ENCODE peak calls at places on chromosomes 12 and 14, in seven cellular contexts. I is sigmoid colon, F is GM12892, D is K562, G is suprapubic skin, Z is GM23338, A is transverse colon. P is an unnamed sample.

GRCh38 chr14:70640938-70641547 is 673 bp upstream of the TTC9 start:
- DNase-seq in A (peak), Z (peak), D (no peak), I (peak), G (no peak), F (peak), P (peak)

GRCh38 chr12:78928200-78929074 is 63.9 kb downstream of the SYT1 start:
- DNase-seq in A (no peak), Z (no peak), F (no peak), G (no peak), D (no peak), I (no peak), P (no peak)

GRCh38 chr12:57270966-57271470 is 20.0 kb upstream of the STAC3 start:
- DNase-seq in Z (peak), A (no peak), G (no peak), D (peak), I (no peak), F (no peak), P (no peak)

GRCh38 chr14:74293621-74294020 is 9.1 kb downstream of the ABCD4 start:
- DNase-seq in I (no peak), F (no peak), A (no peak), Z (no peak), D (no peak), G (no peak), P (no peak)

GRCh38 chr12:37543131-37543965 is 773.2 kb upstream of the ALG10B start:
- DNase-seq in I (no peak), D (no peak), F (no peak), G (no peak), A (no peak), Z (no peak), P (no peak)

GRCh38 chr14:72847721-72848120 is 46.2 kb downstream of the DPF3 start:
- DNase-seq in G (no peak), D (no peak), F (no peak), I (no peak), A (no peak), Z (peak), P (no peak)

GRCh38 chr12:69492739-69493138 is 22.6 kb downstream of the FRS2 start:
- DNase-seq in F (no peak), A (no peak), G (no peak), I (no peak), D (no peak), Z (no peak), P (no peak)

GRCh38 chr14:46399049-46399448 is 252.5 kb downstream of the RPL10L start:
- DNase-seq in Z (no peak), F (no peak), G (no peak), I (no peak), A (peak), D (no peak), P (no peak)

GRCh38 chr12:47896633-47897032 is 8.2 kb downstream of the VDR start:
- DNase-seq in G (no peak), D (no peak), F (no peak), I (peak), Z (peak), A (peak), P (no peak)

GRCh38 chr14:73025544-73025943 is 1.4 kb downstream of the ZFYVE1 start:
- DNase-seq in D (no peak), I (no peak), Z (peak), G (no peak), A (no peak), F (no peak), P (no peak)

GRCh38 chr12:3315201-3315661 is 175.8 kb upstream of the PRMT8 start:
- DNase-seq in G (no peak), Z (no peak), A (peak), D (no peak), I (peak), F (no peak), P (peak)

GRCh38 chr14:99574099-99574880 is 29.7 kb downstream of the CCDC85C start:
- DNase-seq in D (no peak), A (peak), Z (peak), G (no peak), F (no peak), I (no peak), P (peak)

GRCh38 chr12:15763336-15763735 is 25.9 kb downstream of the EPS8 start:
- DNase-seq in I (no peak), G (no peak), D (no peak), F (no peak), A (no peak), Z (no peak), P (no peak)

GRCh38 chr14:54719406-54719805 is 152.5 kb downstream of the SAMD4A start:
- DNase-seq in I (no peak), F (no peak), A (no peak), G (no peak), D (no peak), Z (no peak), P (no peak)

GRCh38 chr14:81589381-81590065 is 55.9 kb upstream of the SEL1L start:
- DNase-seq in A (no peak), F (no peak), D (peak), G (no peak), Z (no peak), I (no peak), P (no peak)

GRCh38 chr12:5037795-5038357 is 5.8 kb upstream of the KCNA5 start:
- DNase-seq in A (no peak), G (no peak), Z (no peak), I (no peak), F (no peak), D (no peak), P (no peak)

GRCh38 chr12:103560604-103561101 is 26.4 kb upstream of the STAB2 start:
- DNase-seq in D (no peak), A (no peak), I (no peak), G (no peak), F (no peak), Z (no peak), P (no peak)

GRCh38 chr14:89855961-89856360 is 98.6 kb downstream of the EFCAB11 start:
- DNase-seq in G (no peak), A (no peak), D (no peak), Z (no peak), I (no peak), F (no peak), P (no peak)

GRCh38 chr12:34547276-34547675 is 525.0 kb downstream of the ALG10 start:
- DNase-seq in I (no peak), A (no peak), Z (no peak), G (no peak), F (no peak), D (no peak), P (no peak)

GRCh38 chr12:111166779-111167540 is 201.9 kb downstream of the PHETA1 start:
- DNase-seq in G (no peak), I (peak), A (peak), D (no peak), F (no peak), Z (no peak), P (no peak)

GRCh38 chr14:80447396-80447795 is 236.1 kb upstream of the DIO2 start:
- DNase-seq in I (no peak), G (no peak), Z (no peak), A (no peak), F (no peak), D (no peak), P (no peak)

GRCh38 chr12:57761391-57761998 is 5.4 kb downstream of the CYP27B1 start:
- DNase-seq in Z (no peak), A (no peak), I (no peak), D (no peak), G (no peak), F (no peak), P (no peak)

GRCh38 chr14:95523818-95524448 is 7.5 kb upstream of the SYNE3 start:
- DNase-seq in I (no peak), A (peak), F (no peak), G (peak), Z (peak), D (peak), P (peak)

GRCh38 chr12:93886533-93887511 is 209.6 kb downstream of the CRADD start:
- DNase-seq in F (no peak), G (no peak), A (no peak), I (no peak), D (no peak), Z (no peak), P (no peak)

GRCh38 chr12:64243809-64244208 is 21.7 kb upstream of the KICS2 start:
- DNase-seq in A (no peak), Z (no peak), G (no peak), F (no peak), D (no peak), I (no peak), P (no peak)

GRCh38 chr14:47674546-47675238 is 713 bp downstream of the MDGA2 start:
- DNase-seq in G (no peak), Z (peak), F (no peak), D (no peak), I (no peak), A (no peak), P (no peak)

GRCh38 chr14:83164016-83164415 is 1630.4 kb upstream of the SEL1L start:
- DNase-seq in G (no peak), D (no peak), A (no peak), I (no peak), F (no peak), Z (no peak), P (no peak)

GRCh38 chr14:61561657-61562276 is 133.5 kb upstream of the HIF1A start:
- DNase-seq in Z (peak), D (no peak), G (no peak), F (no peak), I (peak), A (peak), P (peak)

GRCh38 chr14:106507354-106507753 is 981.0 kb downstream of the TMEM121 start:
- DNase-seq in Z (no peak), A (no peak), D (no peak), F (no peak), G (no peak), I (no peak), P (no peak)

GRCh38 chr14:27409936-27410335 is 812.1 kb upstream of the NOVA1 start:
- DNase-seq in Z (no peak), F (no peak), G (no peak), A (no peak), D (no peak), I (no peak), P (no peak)

GRCh38 chr12:33439587-33440011 is at the start of gene SYT10:
- DNase-seq in Z (peak), I (no peak), D (peak), A (no peak), F (no peak), G (no peak), P (no peak)

GRCh38 chr14:32939254-32940065 is 781 bp downstream of the NPAS3 start:
- DNase-seq in D (no peak), F (no peak), Z (peak), A (peak), G (peak), I (peak), P (peak)

GRCh38 chr14:103133213-103134140 is 10.2 kb downstream of the TNFAIP2 start:
- DNase-seq in A (no peak), D (no peak), I (no peak), G (no peak), F (no peak), Z (no peak), P (no peak)

GRCh38 chr14:69573841-69574265 is 818 bp downstream of the CCDC177 start:
- DNase-seq in F (no peak), I (no peak), A (no peak), Z (peak), D (no peak), G (no peak), P (no peak)

GRCh38 chr12:13367973-13368372 is 171.4 kb downstream of the EMP1 start:
- DNase-seq in F (no peak), G (no peak), Z (no peak), A (no peak), I (no peak), D (no peak), P (no peak)

GRCh38 chr14:77190977-77191376 is 9.4 kb downstream of the TMEM63C start:
- DNase-seq in D (no peak), Z (peak), A (no peak), I (peak), G (no peak), F (no peak), P (no peak)

GRCh38 chr12:55693323-55694187 is 14.1 kb downstream of the ITGA7 start:
- DNase-seq in Z (no peak), F (no peak), A (no peak), I (peak), G (no peak), D (no peak), P (no peak)

GRCh38 chr12:3667485-3667884 is 85.4 kb downstream of the CRACR2A start:
- DNase-seq in I (no peak), G (no peak), D (no peak), A (no peak), F (no peak), Z (peak), P (no peak)

GRCh38 chr12:109998241-109998903 is 858 bp upstream of the ANKRD13A start:
- DNase-seq in I (no peak), A (no peak), Z (no peak), D (no peak), F (no peak), G (no peak), P (no peak)

GRCh38 chr12:6092784-6093722 is 31.4 kb downstream of the VWF start:
- DNase-seq in A (peak), Z (no peak), G (peak), I (peak), F (no peak), D (no peak), P (peak)
- TF ChIP-seq POLR2AphosphoS5 in A (no peak), Z (no peak), G (no peak), I (peak), F (no peak), D (no peak), P (no peak)

DNA sequence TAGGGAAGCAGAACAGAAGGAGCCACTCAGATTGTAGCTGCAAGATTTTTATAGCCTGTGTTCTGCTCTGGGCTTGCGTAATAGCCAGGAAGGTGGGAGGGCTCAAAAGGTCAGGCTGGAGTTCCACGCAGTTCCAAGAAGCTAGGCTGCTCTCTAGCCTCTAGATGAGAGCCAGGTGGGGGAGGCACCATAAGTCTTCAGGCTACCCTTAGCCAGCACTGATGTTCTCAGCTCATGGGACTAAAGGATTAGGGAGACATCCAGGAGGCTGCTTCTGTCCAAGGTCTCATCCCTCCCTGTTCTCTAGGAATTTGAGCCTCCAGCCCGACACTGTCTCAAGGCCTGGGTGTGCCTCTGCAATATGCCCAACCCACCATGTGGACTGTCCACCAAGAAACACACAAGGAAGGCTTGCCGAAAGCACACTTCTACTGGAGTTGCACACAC is 1.7 kb downstream of the LMBR1L start:
- DNase-seq in G (no peak), D (no peak), F (no peak), Z (no peak), I (peak), A (peak), P (no peak)
- TF ChIP-seq POLR2AphosphoS5 in G (no peak), D (no peak), F (no peak), Z (no peak), I (peak), A (peak), P (no peak)

GRCh38 chr14:76168531-76168930 is 16.8 kb downstream of the GPATCH2L start:
- DNase-seq in D (no peak), F (no peak), I (no peak), A (no peak), G (no peak), Z (no peak), P (no peak)

GRCh38 chr14:76169776-76170175 is 18.1 kb downstream of the GPATCH2L start:
- DNase-seq in A (no peak), I (no peak), Z (no peak), G (no peak), F (no peak), D (no peak), P (no peak)

DNA sequence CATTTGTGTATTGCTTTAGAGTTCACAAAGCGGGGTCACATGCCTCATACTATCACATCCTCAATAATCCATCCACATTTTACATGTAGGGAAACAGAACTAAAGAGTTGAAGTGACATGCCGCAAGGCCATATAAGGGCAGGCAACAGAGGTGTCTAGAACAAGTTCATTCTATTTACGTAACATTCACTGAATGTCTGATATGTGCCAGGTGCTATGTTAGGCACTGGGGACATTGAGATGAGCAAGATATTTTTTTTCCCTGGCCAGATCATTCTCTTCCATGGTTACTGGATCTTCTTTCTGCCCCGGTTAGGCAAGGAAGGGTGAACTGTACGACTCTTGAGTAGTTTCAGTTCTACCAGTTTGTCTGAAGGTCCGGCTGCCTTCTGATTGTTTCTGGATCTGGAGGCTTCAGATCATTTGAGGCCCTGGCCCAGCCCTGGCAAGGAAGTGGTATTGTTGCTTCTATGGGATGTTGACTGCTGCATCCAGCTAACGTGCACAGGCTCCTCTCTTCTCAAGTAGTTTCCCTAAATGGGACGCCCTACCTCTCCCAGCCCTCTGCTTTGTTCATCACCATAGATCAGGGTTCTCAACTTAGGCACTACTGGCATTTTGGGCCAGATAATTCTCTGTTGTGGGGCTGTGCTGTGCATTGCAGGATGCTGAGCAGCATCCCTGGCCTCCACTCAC is 12.1 kb downstream of the GPATCH2L start:
- DNase-seq in Z (no peak), D (no peak), F (no peak), A (no peak), G (no peak), I (no peak), P (no peak)
- TF ChIP-seq POLR2AphosphoS5 in Z (no peak), D (no peak), F (peak), A (no peak), G (no peak), I (no peak), P (no peak)

DNA sequence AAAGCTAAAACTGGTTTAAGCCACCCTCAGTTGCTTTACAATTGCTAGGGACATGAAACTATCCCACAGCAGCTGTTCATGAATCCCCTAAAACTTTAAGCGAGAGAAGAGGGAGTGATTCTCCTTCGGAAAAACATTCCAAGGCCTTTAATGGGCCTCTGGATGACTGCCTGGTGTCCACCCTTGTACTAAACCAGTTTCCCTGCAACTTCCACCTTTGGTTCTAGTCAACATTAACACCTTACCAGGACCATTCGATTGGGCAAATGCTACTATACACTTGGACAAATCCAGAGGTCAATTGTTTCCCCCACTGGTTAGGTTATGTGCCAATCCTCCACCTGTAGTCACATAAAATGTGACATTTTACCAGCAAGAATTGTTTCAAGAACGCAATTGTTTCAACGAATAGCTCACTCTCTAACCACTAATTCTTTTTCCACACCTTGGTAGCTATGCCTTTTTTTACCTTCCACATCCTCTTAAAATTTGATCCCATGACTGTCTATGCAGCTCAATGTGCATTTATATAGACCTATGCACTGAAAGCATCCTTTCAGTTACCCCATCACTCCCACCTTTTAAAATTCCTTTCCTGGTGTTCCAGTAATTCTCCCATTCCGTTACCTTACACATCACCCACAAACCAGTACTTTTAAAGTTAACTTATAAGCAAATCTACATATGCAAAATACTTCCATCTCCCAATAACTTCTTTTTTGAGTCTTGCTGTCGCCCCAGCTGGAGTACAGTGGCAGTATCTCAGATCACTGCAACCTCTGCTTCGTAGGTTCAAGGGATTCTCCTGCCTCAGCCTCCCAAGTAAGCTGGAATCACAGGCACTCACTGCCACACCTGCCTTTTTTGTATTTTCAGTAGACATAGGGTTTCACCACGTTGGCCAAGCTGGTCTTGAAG is 3.6 kb downstream of the UBC start:
- DNase-seq in D (no peak), I (no peak), A (no peak), Z (peak), G (no peak), F (no peak), P (no peak)
- TF ChIP-seq POLR2AphosphoS5 in D (peak), I (peak), A (peak), Z (peak), G (no peak), F (peak), P (peak)

DNA sequence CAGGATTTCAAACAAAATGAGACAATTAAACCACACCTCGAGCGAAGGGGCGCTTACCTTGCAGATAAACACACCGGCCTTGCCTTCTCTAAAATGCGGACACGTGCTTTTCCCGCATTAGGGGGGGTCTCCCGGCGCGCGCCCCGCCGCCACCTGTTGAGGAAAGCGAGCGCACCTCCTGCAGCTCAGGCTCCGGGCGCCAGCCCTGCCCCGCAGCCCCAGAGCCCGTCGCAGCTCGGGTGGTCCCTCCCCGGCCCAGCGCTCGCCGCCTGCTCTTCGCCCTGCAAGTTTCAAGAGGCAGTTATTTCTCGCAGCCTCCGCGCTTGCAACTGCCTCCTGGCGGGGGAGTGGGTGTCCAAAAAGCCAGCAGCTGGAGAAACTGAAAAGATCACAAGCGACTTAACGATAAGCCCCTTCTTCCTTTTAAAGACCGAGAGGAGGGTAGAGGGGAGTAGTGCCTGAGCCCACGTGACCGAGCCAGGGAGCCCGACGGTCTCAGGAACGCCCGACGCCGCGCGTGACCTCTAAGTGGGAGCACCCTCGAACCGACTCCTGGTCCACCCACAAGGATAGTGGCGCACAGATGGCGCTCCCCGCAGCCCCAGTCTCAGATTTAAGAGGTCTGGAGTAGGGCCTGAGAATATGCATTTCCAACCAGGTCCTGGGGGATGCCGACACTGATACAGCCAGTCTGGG is at the start of gene ESR2:
- DNase-seq in I (no peak), F (peak), D (peak), A (peak), Z (peak), G (no peak), P (peak)
- TF ChIP-seq POLR2AphosphoS5 in I (no peak), F (no peak), D (no peak), A (no peak), Z (no peak), G (no peak), P (no peak)

P was measured in stomach.